ENCODE peak calls at places on chromosomes 4 and X, in four cellular contexts. W is HepG2, G is A549, A is GM12878. T is an unnamed sample.

GRCh38 chrX:153969125-153969903 is 2.3 kb downstream of the HCFC1 start:
- DNase-seq in W (no peak), G (no peak), A (no peak), T (no peak)

GRCh38 chrX:133294126-133294525 is 76.0 kb upstream of the TFDP3 start:
- DNase-seq in W (no peak), G (no peak), A (no peak), T (no peak)

GRCh38 chrX:41491267-41492004 is 44.3 kb downstream of the NYX start:
- DNase-seq in W (no peak), G (peak; percentile 33), A (no peak), T (no peak)

GRCh38 chrX:111507931-111508330 is 3.5 kb upstream of the SERTM2 start:
- DNase-seq in W (no peak), G (no peak), A (no peak), T (no peak)

GRCh38 chr4:60133414-60133813 is 1066.7 kb upstream of the ADGRL3 start:
- DNase-seq in W (no peak), G (no peak), A (no peak), T (no peak)

GRCh38 chr4:2667428-2667827 is 88.7 kb downstream of the TNIP2 start:
- DNase-seq in W (no peak), G (no peak), A (no peak), T (no peak)

GRCh38 chr4:15197005-15197404 is 194.7 kb downstream of the CPEB2 start:
- DNase-seq in W (peak; percentile 23), G (peak; percentile 10), A (no peak), T (no peak)

GRCh38 chr4:95317124-95317820 is 231.5 kb downstream of the UNC5C start:
- DNase-seq in W (no peak), G (no peak), A (no peak), T (no peak)

GRCh38 chrX:26411045-26411444 is 195.1 kb downstream of the MAGEB5 start:
- DNase-seq in W (no peak), G (no peak), A (no peak), T (no peak)

GRCh38 chrX:155751131-155751530 is 130.0 kb upstream of the VAMP7 start:
- DNase-seq in W (no peak), G (no peak), A (no peak), T (no peak)

DNA sequence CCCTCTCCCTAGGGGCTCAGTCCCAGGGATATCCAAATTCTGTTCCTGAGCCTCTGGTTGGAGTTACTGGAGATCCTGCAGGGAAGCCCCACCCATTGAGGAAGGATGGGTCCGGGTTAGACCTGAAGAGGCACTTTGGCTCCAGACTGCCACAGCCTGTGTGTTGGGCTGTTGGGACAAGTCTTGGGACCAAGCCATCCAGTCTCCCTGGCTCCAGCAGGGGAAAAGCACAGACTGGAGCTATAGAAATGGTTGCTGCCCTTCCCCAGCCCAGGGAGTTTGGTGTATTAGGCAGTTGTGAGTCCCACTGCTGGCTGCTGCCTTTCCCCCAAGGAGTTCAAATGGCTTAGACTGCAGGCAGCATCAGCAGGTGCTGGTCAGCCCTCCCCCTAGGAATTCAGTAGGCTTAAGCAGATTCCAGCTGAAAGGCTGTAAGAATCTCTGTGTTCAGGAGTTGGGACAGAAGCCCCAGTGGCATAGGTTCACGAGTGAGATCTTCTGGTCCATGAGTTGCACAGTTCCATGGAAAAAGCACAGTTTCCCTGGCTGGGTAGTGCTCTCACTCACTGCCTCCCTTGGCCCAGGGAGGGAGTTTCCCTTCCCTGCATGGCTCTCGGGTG is 344.0 kb upstream of the EPHA5 start:
- DNase-seq in W (peak; percentile 16), G (no peak), A (no peak), T (no peak)
- TF ChIP-seq POLR2AphosphoS2 in W (no peak), G (no peak), A (no peak), T (no peak)

GRCh38 chr4:144645102-144645469 is 870 bp upstream of the HHIP start:
- DNase-seq in W (no peak), G (no peak), A (no peak), T (no peak)

GRCh38 chr4:144648042-144648441 is 2.1 kb downstream of the HHIP start:
- DNase-seq in W (no peak), G (no peak), A (no peak), T (no peak)

GRCh38 chr4:144645621-144646522 is at the start of gene HHIP:
- DNase-seq in W (peak; percentile 1), G (peak; percentile 15), A (no peak), T (peak; percentile 42)

GRCh38 chr4:144646523-144647094 is 653 bp downstream of the HHIP start:
- DNase-seq in W (no peak), G (peak; percentile 36), A (no peak), T (no peak)

GRCh38 chr4:144647095-144647959 is 1.4 kb downstream of the HHIP start:
- DNase-seq in W (no peak), G (peak; percentile 5), A (no peak), T (peak; percentile 54)
- TF ChIP-seq POLR2AphosphoS2 in W (no peak), G (no peak), A (no peak), T (no peak)

DNA sequence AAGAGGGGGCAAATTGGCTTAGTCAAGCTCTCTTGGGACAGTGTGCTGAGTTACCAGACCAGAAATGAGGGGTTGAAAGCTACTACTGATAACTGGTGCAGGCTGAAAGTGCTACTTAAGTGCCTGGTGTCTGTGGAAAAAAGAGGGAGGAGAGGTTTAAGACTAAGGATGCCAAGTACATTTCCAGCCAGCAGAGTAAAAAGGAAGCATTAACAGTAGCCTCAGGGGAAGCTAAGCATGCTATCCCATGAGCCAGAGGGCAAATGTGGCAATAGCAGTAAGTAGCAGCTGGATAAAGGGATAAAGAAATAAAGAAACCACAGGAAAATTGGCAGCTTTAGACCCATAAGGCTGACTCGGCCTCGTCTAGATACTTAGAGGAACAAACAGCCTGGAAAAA is 196.3 kb upstream of the MAB21L2 start:
- DNase-seq in W (no peak), G (no peak), A (no peak), T (no peak)
- TF ChIP-seq POLR2AphosphoS2 in W (no peak), G (no peak), A (no peak), T (no peak)

GRCh38 chr4:81093720-81094401 is 63.4 kb downstream of the BMP3 start:
- DNase-seq in W (no peak), G (no peak), A (no peak), T (no peak)

GRCh38 chr4:81095411-81095810 is 64.9 kb downstream of the BMP3 start:
- DNase-seq in W (no peak), G (no peak), A (no peak), T (no peak)

GRCh38 chr4:81096566-81096965 is 66.1 kb downstream of the BMP3 start:
- DNase-seq in W (no peak), G (no peak), A (no peak), T (no peak)
- TF ChIP-seq POLR2AphosphoS2 in W (no peak), G (no peak), A (no peak), T (no peak)

DNA sequence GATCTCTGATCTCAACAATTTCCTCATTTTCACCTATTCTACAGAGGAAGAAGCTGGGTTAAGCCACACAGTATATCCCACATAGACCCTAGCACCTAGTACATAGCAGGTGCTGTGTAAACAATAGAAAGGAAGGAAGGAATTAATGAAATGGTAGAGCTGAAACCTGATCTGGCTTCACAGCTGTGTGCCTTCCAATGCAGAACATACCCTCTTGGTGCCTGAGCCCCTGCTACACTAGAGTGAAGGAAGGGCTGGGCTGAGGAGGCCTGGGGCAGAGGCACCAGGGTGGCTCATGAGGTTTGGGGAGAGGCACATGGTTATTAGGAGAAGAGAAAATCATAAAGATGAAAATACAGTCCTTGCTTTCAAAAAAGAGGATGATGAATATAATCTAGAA is 21.3 kb downstream of the LRRC66 start:
- DNase-seq in W (no peak), G (no peak), A (no peak), T (no peak)
- TF ChIP-seq POLR2AphosphoS2 in W (no peak), G (no peak), A (no peak), T (no peak)

T was measured in K562.